ENCODE peak calls at places on chromosome 16, in four cellular contexts. One of them, this sample, is unnamed.

GRCh38 chr16:89188064-89188441 is 12.3 kb downstream of the SLC22A31 start:
- DNase-seq in CD4-positive, alpha-beta T cell: no peak
- DNase-seq in AG09319: no peak
- DNase-seq in fibroblast of mammary gland: no peak
- DNase-seq in this sample: no peak

GRCh38 chr16:22347100-22347820 is 27.2 kb downstream of the CDR2 start:
- DNase-seq in AG09319: no peak
- DNase-seq in fibroblast of mammary gland: no peak
- DNase-seq in CD4-positive, alpha-beta T cell: no peak
- DNase-seq in this sample: no peak

GRCh38 chr16:48526058-48526957 is 83.7 kb downstream of the N4BP1 start:
- DNase-seq in CD4-positive, alpha-beta T cell: no peak
- DNase-seq in fibroblast of mammary gland: no peak
- DNase-seq in AG09319: no peak
- DNase-seq in this sample: no peak

GRCh38 chr16:88767546-88767945 is 17.5 kb downstream of the PIEZO1 start:
- DNase-seq in fibroblast of mammary gland: no peak
- DNase-seq in CD4-positive, alpha-beta T cell: no peak
- DNase-seq in AG09319: no peak
- DNase-seq in this sample: no peak

GRCh38 chr16:88970539-88971065 is 6.4 kb downstream of the CBFA2T3 start:
- DNase-seq in AG09319: no peak
- DNase-seq in fibroblast of mammary gland: no peak
- DNase-seq in CD4-positive, alpha-beta T cell: no peak
- DNase-seq in this sample: no peak

GRCh38 chr16:4215106-4215505 is 26.8 kb downstream of the SRL start:
- DNase-seq in AG09319: no peak
- DNase-seq in CD4-positive, alpha-beta T cell: no peak
- DNase-seq in fibroblast of mammary gland: no peak
- DNase-seq in this sample: no peak

GRCh38 chr16:62638964-62639861 is 603.0 kb upstream of the CDH8 start:
- DNase-seq in AG09319: no peak
- DNase-seq in fibroblast of mammary gland: no peak
- DNase-seq in CD4-positive, alpha-beta T cell: no peak
- DNase-seq in this sample: no peak

GRCh38 chr16:57892041-57892440 is 78.9 kb downstream of the CNGB1 start:
- DNase-seq in fibroblast of mammary gland: peak
- DNase-seq in AG09319: peak
- DNase-seq in CD4-positive, alpha-beta T cell: no peak
- DNase-seq in this sample: no peak

GRCh38 chr16:65012357-65012756 is 109.5 kb downstream of the CDH11 start:
- DNase-seq in CD4-positive, alpha-beta T cell: no peak
- DNase-seq in AG09319: peak
- DNase-seq in fibroblast of mammary gland: peak
- DNase-seq in this sample: no peak

DNA sequence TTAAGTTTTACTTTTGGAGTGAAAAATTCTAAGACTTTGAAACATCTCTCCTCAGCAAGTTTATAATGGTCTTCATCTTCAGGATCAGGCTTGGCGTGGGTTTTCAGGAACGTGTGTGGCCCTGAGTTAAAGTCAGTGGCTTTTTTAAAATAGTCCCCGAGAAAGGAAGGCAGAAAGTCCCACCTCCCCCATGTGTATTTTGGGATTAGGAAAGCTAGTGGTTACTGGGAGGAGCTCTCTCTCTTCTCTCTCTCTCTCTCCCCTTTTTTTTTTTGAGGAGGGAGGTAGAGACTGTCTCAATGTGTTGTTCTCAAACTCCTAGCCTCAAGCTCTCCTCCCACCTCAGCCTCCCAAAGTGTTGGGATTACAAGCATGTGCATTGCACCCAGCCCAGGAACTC is 213.2 kb downstream of the IRX3 start:
- DNase-seq in fibroblast of mammary gland: no peak
- DNase-seq in AG09319: no peak
- DNase-seq in CD4-positive, alpha-beta T cell: no peak
- DNase-seq in this sample: no peak
- TF ChIP-seq CTCF in fibroblast of mammary gland: no peak
- TF ChIP-seq CTCF in AG09319: no peak
- TF ChIP-seq CTCF in CD4-positive, alpha-beta T cell: no peak
- TF ChIP-seq CTCF in this sample: no peak

GRCh38 chr16:86251682-86252081 is 258.6 kb upstream of the FOXF1 start:
- DNase-seq in AG09319: no peak
- DNase-seq in fibroblast of mammary gland: no peak
- DNase-seq in CD4-positive, alpha-beta T cell: no peak
- DNase-seq in this sample: no peak

GRCh38 chr16:86248325-86248905 is 261.9 kb upstream of the FOXF1 start:
- DNase-seq in AG09319: no peak
- DNase-seq in CD4-positive, alpha-beta T cell: no peak
- DNase-seq in fibroblast of mammary gland: no peak
- DNase-seq in this sample: no peak

GRCh38 chr16:86256995-86257394 is 253.3 kb upstream of the FOXF1 start:
- DNase-seq in AG09319: no peak
- DNase-seq in fibroblast of mammary gland: no peak
- DNase-seq in CD4-positive, alpha-beta T cell: no peak
- DNase-seq in this sample: no peak

GRCh38 chr16:86249631-86250030 is 260.7 kb upstream of the FOXF1 start:
- DNase-seq in AG09319: no peak
- DNase-seq in fibroblast of mammary gland: no peak
- DNase-seq in CD4-positive, alpha-beta T cell: no peak
- DNase-seq in this sample: no peak

DNA sequence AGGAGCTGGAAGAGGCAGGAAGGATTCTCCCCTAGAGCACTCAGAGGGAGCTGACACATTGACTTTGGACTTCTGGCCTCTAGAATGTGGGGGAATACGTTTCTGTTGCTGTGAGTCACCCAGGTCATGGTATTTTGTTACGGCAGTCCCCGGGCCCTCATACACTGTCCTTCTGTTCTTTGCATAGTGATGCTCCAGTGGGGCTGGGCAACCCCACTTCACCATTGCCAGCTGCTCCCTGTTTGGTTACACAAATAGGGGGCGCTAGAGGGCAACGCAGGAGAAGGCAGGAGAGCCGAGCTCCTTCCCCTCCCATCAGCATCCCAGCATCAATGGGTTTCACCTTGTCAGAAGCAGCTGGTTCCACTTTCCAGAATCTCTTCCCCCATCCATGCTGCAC is 257.7 kb upstream of the FOXF1 start:
- DNase-seq in AG09319: no peak
- DNase-seq in CD4-positive, alpha-beta T cell: no peak
- DNase-seq in fibroblast of mammary gland: peak
- DNase-seq in this sample: no peak
- TF ChIP-seq CTCF in AG09319: peak
- TF ChIP-seq CTCF in CD4-positive, alpha-beta T cell: no peak
- TF ChIP-seq CTCF in fibroblast of mammary gland: peak
- TF ChIP-seq CTCF in this sample: no peak

GRCh38 chr16:81005644-81006471 is 827 bp downstream of the CMC2 start:
- DNase-seq in AG09319: no peak
- DNase-seq in CD4-positive, alpha-beta T cell: no peak
- DNase-seq in fibroblast of mammary gland: peak
- DNase-seq in this sample: no peak

GRCh38 chr16:81003610-81004460 is 2.9 kb downstream of the CMC2 start:
- DNase-seq in fibroblast of mammary gland: peak
- DNase-seq in CD4-positive, alpha-beta T cell: no peak
- DNase-seq in AG09319: no peak
- DNase-seq in this sample: no peak

GRCh38 chr16:81008151-81008789 is 1.3 kb downstream of the CENPN start:
- DNase-seq in CD4-positive, alpha-beta T cell: no peak
- DNase-seq in fibroblast of mammary gland: no peak
- DNase-seq in AG09319: no peak
- DNase-seq in this sample: no peak

GRCh38 chr16:81004646-81005353 is 1.9 kb downstream of the CMC2 start:
- DNase-seq in fibroblast of mammary gland: peak
- DNase-seq in AG09319: no peak
- DNase-seq in CD4-positive, alpha-beta T cell: no peak
- DNase-seq in this sample: no peak

DNA sequence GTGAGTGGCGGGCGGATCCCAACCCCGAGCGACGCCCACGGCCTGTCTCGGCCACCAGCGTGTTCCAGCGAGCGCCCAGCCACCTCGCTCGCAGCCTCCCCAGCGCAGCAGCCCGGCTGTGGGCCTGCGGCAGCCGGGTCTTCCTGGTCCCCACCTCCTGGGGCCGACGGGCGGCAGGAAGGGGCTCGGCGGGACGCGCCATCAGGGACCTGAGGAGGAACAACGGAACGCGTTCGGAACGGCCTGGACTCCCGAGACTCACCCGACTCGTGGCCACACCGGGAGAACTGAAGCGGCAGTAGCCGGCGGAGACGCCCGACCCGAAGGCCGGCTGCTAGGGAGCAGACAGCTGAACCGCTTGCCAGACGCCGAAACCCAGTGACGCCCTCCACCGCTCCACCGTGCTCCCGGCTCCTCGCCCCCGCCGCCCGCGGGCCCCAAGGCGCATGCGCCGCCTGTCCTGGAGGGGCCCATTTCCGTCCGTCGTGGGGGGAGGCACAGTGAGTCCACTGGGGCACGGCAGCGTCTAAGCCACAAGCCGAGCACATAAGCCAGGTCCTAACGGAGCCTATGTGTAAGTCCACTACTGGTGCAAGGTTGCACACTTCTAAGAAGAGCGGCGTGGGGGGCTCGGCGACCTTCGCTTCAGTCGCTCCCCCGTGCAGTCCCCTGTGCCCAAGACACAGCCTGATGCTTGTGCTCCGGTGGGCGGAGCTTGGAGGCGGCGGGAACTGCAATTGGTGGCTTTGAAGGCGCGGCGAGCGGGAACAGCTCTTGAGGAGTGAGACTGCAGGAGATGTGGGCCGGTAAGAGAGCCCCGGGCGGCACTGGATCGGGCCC is at the start of the genes CENPN and CMC2:
- DNase-seq in fibroblast of mammary gland: peak
- DNase-seq in CD4-positive, alpha-beta T cell: peak
- DNase-seq in AG09319: peak
- DNase-seq in this sample: peak
- TF ChIP-seq CTCF in fibroblast of mammary gland: no peak
- TF ChIP-seq CTCF in CD4-positive, alpha-beta T cell: no peak
- TF ChIP-seq CTCF in AG09319: no peak
- TF ChIP-seq CTCF in this sample: no peak

DNA sequence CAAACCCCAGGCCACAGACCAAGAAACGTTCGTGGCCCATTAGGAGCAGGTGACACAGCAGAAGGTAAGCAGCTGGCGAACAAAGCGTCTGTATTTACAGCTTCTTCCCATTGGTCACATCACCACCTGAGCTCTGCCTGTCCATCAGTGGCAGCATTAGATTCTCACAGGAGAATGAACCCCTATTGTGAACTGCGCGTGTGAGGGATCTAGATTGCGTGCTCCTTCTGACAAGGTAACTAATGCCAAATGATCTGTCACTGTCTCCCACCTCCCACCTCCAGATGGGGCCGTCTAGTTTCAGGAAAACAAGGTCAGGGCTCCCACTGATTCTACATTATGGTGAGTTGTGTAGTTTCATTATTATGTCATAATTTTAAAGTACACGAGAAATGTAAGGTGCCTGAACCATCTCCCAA is 186.3 kb downstream of the CPPED1 start:
- DNase-seq in AG09319: no peak
- DNase-seq in fibroblast of mammary gland: no peak
- DNase-seq in CD4-positive, alpha-beta T cell: no peak
- DNase-seq in this sample: no peak
- TF ChIP-seq CTCF in AG09319: no peak
- TF ChIP-seq CTCF in fibroblast of mammary gland: no peak
- TF ChIP-seq CTCF in CD4-positive, alpha-beta T cell: no peak
- TF ChIP-seq CTCF in this sample: no peak

DNA sequence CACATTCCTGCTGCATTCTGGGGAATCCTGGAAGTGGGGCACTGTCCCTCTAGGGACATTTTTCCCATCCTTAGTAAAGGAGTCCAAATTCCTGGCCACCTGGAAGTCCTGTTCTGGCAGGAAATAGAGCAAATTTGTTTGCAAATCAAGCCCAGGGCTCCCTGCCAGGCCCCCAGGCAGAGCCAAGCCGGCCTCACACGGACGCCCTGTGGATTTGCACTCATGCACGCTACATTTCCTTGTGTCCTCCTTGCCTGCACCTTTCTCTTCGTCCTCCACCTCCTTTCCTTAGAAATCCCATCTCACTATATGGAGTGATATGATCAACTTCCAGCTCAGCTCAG is 7.0 kb upstream of the CALB2 start:
- DNase-seq in CD4-positive, alpha-beta T cell: no peak
- DNase-seq in AG09319: no peak
- DNase-seq in fibroblast of mammary gland: no peak
- DNase-seq in this sample: peak
- TF ChIP-seq CTCF in CD4-positive, alpha-beta T cell: no peak
- TF ChIP-seq CTCF in AG09319: no peak
- TF ChIP-seq CTCF in fibroblast of mammary gland: no peak
- TF ChIP-seq CTCF in this sample: no peak

GRCh38 chr16:85379041-85380001 is 233.8 kb upstream of the GSE1 start:
- DNase-seq in CD4-positive, alpha-beta T cell: no peak
- DNase-seq in AG09319: no peak
- DNase-seq in fibroblast of mammary gland: no peak
- DNase-seq in this sample: no peak
- TF ChIP-seq CTCF in CD4-positive, alpha-beta T cell: no peak
- TF ChIP-seq CTCF in AG09319: no peak
- TF ChIP-seq CTCF in fibroblast of mammary gland: no peak
- TF ChIP-seq CTCF in this sample: no peak

GRCh38 chr16:87735270-87736002 is 30.4 kb downstream of the KLHDC4 start:
- DNase-seq in fibroblast of mammary gland: no peak
- DNase-seq in AG09319: no peak
- DNase-seq in CD4-positive, alpha-beta T cell: no peak
- DNase-seq in this sample: no peak
- TF ChIP-seq CTCF in fibroblast of mammary gland: no peak
- TF ChIP-seq CTCF in AG09319: no peak
- TF ChIP-seq CTCF in CD4-positive, alpha-beta T cell: no peak
- TF ChIP-seq CTCF in this sample: no peak